ENCODE peak calls at places on chromosomes 11 and 22, in seven cellular contexts. B, S, K, C, J, A and V are unnamed samples.

GRCh38 chr11:113675003-113675471 is 31.1 kb downstream of the TMPRSS5 start:
- DNase-seq in C (no peak), S (no peak), A (peak; percentile 77), J (no peak), K (no peak), B (no peak), V (peak; percentile 67)

GRCh38 chr11:118002010-118002540 is 15.9 kb downstream of the IL10RA start:
- DNase-seq in C (no peak), B (no peak), K (no peak), S (no peak), J (no peak), A (no peak), V (no peak)

GRCh38 chr11:116421529-116422185 is 351.1 kb downstream of the BUD13 start:
- DNase-seq in A (no peak), B (no peak), J (no peak), K (no peak), S (no peak), C (no peak), V (no peak)

GRCh38 chr11:1081601-1082311 is 7.1 kb downstream of the MUC2 start:
- DNase-seq in B (no peak), S (no peak), C (no peak), J (peak; percentile 7), A (no peak), K (no peak), V (no peak)

GRCh38 chr11:75264356-75264755 is 23.8 kb downstream of the TPBGL start:
- DNase-seq in K (no peak), B (no peak), S (no peak), C (no peak), A (no peak), J (no peak), V (no peak)

GRCh38 chr11:11346249-11346648 is 6.8 kb downstream of the CSNK2A3 start:
- DNase-seq in S (no peak), C (no peak), K (no peak), J (no peak), B (no peak), A (no peak), V (no peak)

GRCh38 chr22:19870153-19871022 is 15.7 kb upstream of the GNB1L start:
- DNase-seq in J (no peak), C (no peak), K (no peak), B (no peak), S (no peak), A (no peak), V (no peak)

GRCh38 chr11:131354251-131354701 is 16.1 kb upstream of the NTM start:
- DNase-seq in C (no peak), A (no peak), S (no peak), K (no peak), B (no peak), J (no peak), V (no peak)

GRCh38 chr11:1360835-1361357 is 28.8 kb upstream of the BRSK2 start:
- DNase-seq in C (no peak), K (no peak), J (no peak), S (no peak), B (no peak), A (no peak), V (no peak)

GRCh38 chr11:20020198-20020597 is 140.1 kb downstream of the DBX1 start:
- DNase-seq in S (no peak), B (no peak), K (no peak), J (no peak), A (no peak), C (no peak), V (no peak)

GRCh38 chr11:61429346-61429690 is 457 bp downstream of the CPSF7 start:
- DNase-seq in B (no peak), A (peak; percentile 32), C (peak; percentile 13), K (peak; percentile 20), S (peak; percentile 90), J (peak; percentile 79), V (no peak)

GRCh38 chr11:2148253-2149000 is 9.2 kb upstream of the IGF2 start:
- DNase-seq in K (no peak), S (no peak), A (no peak), C (no peak), J (no peak), B (no peak), V (no peak)

GRCh38 chr11:3177931-3178330 is 12.8 kb upstream of the OSBPL5 start:
- DNase-seq in J (no peak), A (no peak), C (no peak), B (no peak), K (no peak), S (no peak), V (no peak)

GRCh38 chr11:75014129-75014528 is 25.4 kb downstream of the NEU3 start:
- DNase-seq in J (no peak), A (peak; percentile 54), K (no peak), B (no peak), S (no peak), C (no peak), V (peak; percentile 5)

GRCh38 chr22:48902983-48903650 is 924.6 kb downstream of the BRD1 start:
- DNase-seq in S (peak; percentile 68), J (no peak), A (no peak), B (no peak), K (no peak), C (no peak), V (no peak)

GRCh38 chr22:37708580-37709444 is 12.0 kb downstream of the TRIOBP start:
- DNase-seq in K (no peak), A (no peak), B (no peak), S (no peak), J (no peak), C (no peak), V (no peak)

GRCh38 chr11:58768137-58768536 is 36.4 kb upstream of the GLYAT start:
- DNase-seq in K (no peak), A (no peak), S (no peak), C (no peak), B (no peak), J (no peak), V (no peak)

GRCh38 chr11:102685311-102685710 is 20.3 kb downstream of the MMP27 start:
- DNase-seq in B (no peak), C (no peak), A (no peak), K (no peak), S (no peak), J (no peak), V (no peak)

GRCh38 chr11:44863231-44863630 is 87.5 kb downstream of the TP53I11 start:
- DNase-seq in K (no peak), J (no peak), C (no peak), S (no peak), B (no peak), A (no peak), V (no peak)

GRCh38 chr11:26844963-26845362 is 123.1 kb upstream of the SLC5A12 start:
- DNase-seq in C (no peak), S (no peak), J (no peak), A (no peak), K (no peak), B (no peak), V (no peak)

GRCh38 chr22:30220338-30221009 is 26.1 kb downstream of the LIF start:
- DNase-seq in C (no peak), J (no peak), K (no peak), S (no peak), A (no peak), B (no peak), V (no peak)

GRCh38 chr11:47220401-47220821 is 5.6 kb downstream of the DDB2 start:
- DNase-seq in J (no peak), A (peak; percentile 24), S (no peak), K (no peak), B (no peak), C (peak; percentile 81), V (peak; percentile 43)

GRCh38 chr22:31122532-31123291 is at the start of gene INPP5J:
- DNase-seq in A (no peak), S (no peak), J (peak; percentile 65), B (peak; percentile 43), K (peak; percentile 42), C (no peak), V (peak; percentile 55)

GRCh38 chr11:85809191-85809590 is 1.8 kb downstream of the SYTL2 start:
- DNase-seq in K (no peak), A (no peak), S (no peak), J (no peak), C (no peak), B (no peak), V (no peak)